ENCODE peak calls at places on chromosomes 2 and 18, in seven cellular contexts. One of them, this sample, is unnamed.

GRCh38 chr18:40810371-40810770 is 1144.7 kb upstream of the PIK3C3 start:
- DNase-seq in suprapubic skin: no peak
- DNase-seq in lower lobe of right lung: no peak
- DNase-seq in brain microvascular endothelial cell: no peak
- DNase-seq in chondrocyte: no peak
- DNase-seq in astrocyte of the spinal cord: peak; percentile 6
- DNase-seq in coronary artery: no peak
- DNase-seq in this sample: no peak

GRCh38 chr2:240213226-240213475 is 72.7 kb upstream of the OTOS start:
- DNase-seq in coronary artery: no peak
- DNase-seq in chondrocyte: no peak
- DNase-seq in astrocyte of the spinal cord: no peak
- DNase-seq in lower lobe of right lung: peak; percentile 73
- DNase-seq in suprapubic skin: peak; percentile 16
- DNase-seq in brain microvascular endothelial cell: no peak
- DNase-seq in this sample: no peak

GRCh38 chr2:45329045-45329677 is 281.9 kb downstream of the SRBD1 start:
- DNase-seq in astrocyte of the spinal cord: peak; percentile 30
- DNase-seq in lower lobe of right lung: no peak
- DNase-seq in chondrocyte: no peak
- DNase-seq in suprapubic skin: no peak
- DNase-seq in coronary artery: no peak
- DNase-seq in brain microvascular endothelial cell: peak; percentile 58
- DNase-seq in this sample: no peak

GRCh38 chr2:43464546-43464945 is 131.3 kb downstream of the THADA start:
- DNase-seq in suprapubic skin: peak; percentile 73
- DNase-seq in brain microvascular endothelial cell: peak; percentile 36
- DNase-seq in coronary artery: no peak
- DNase-seq in astrocyte of the spinal cord: no peak
- DNase-seq in lower lobe of right lung: no peak
- DNase-seq in chondrocyte: no peak
- DNase-seq in this sample: peak; percentile 70

GRCh38 chr2:196324212-196324611 is 152.8 kb upstream of the STK17B start:
- DNase-seq in brain microvascular endothelial cell: no peak
- DNase-seq in lower lobe of right lung: no peak
- DNase-seq in suprapubic skin: no peak
- DNase-seq in chondrocyte: no peak
- DNase-seq in coronary artery: no peak
- DNase-seq in astrocyte of the spinal cord: no peak
- DNase-seq in this sample: no peak

GRCh38 chr18:59878644-59879043 is 21.2 kb upstream of the PMAIP1 start:
- DNase-seq in coronary artery: no peak
- DNase-seq in suprapubic skin: no peak
- DNase-seq in lower lobe of right lung: no peak
- DNase-seq in chondrocyte: no peak
- DNase-seq in astrocyte of the spinal cord: peak; percentile 19
- DNase-seq in brain microvascular endothelial cell: no peak
- DNase-seq in this sample: no peak

GRCh38 chr2:74497777-74498499 is 1.5 kb downstream of the LBX2 start:
- DNase-seq in astrocyte of the spinal cord: no peak
- DNase-seq in coronary artery: peak; percentile 72
- DNase-seq in chondrocyte: no peak
- DNase-seq in suprapubic skin: peak; percentile 69
- DNase-seq in lower lobe of right lung: peak; percentile 59
- DNase-seq in brain microvascular endothelial cell: no peak
- DNase-seq in this sample: no peak

GRCh38 chr2:86044045-86044444 is 61.6 kb downstream of the POLR1A start:
- DNase-seq in lower lobe of right lung: no peak
- DNase-seq in suprapubic skin: peak; percentile 58
- DNase-seq in astrocyte of the spinal cord: no peak
- DNase-seq in coronary artery: no peak
- DNase-seq in brain microvascular endothelial cell: no peak
- DNase-seq in chondrocyte: peak; percentile 63
- DNase-seq in this sample: peak; percentile 44

GRCh38 chr2:224401641-224402342 is at the start of gene FAM124B:
- DNase-seq in suprapubic skin: no peak
- DNase-seq in brain microvascular endothelial cell: peak; percentile 70
- DNase-seq in lower lobe of right lung: peak; percentile 66
- DNase-seq in astrocyte of the spinal cord: peak; percentile 72
- DNase-seq in chondrocyte: no peak
- DNase-seq in coronary artery: no peak
- DNase-seq in this sample: peak; percentile 86

GRCh38 chr2:17976871-17977746 is 98.6 kb downstream of the KCNS3 start:
- DNase-seq in lower lobe of right lung: no peak
- DNase-seq in suprapubic skin: peak; percentile 61
- DNase-seq in astrocyte of the spinal cord: peak; percentile 99
- DNase-seq in chondrocyte: no peak
- DNase-seq in coronary artery: no peak
- DNase-seq in brain microvascular endothelial cell: peak; percentile 97
- DNase-seq in this sample: no peak

GRCh38 chr18:63848159-63848558 is 39.3 kb upstream of the SERPINB2 start:
- DNase-seq in astrocyte of the spinal cord: peak; percentile 72
- DNase-seq in lower lobe of right lung: no peak
- DNase-seq in brain microvascular endothelial cell: peak; percentile 46
- DNase-seq in coronary artery: no peak
- DNase-seq in suprapubic skin: no peak
- DNase-seq in chondrocyte: no peak
- DNase-seq in this sample: no peak

GRCh38 chr2:20411361-20411894 is 35.4 kb upstream of the RHOB start:
- DNase-seq in lower lobe of right lung: peak; percentile 93
- DNase-seq in astrocyte of the spinal cord: peak; percentile 78
- DNase-seq in brain microvascular endothelial cell: peak; percentile 84
- DNase-seq in suprapubic skin: peak; percentile 93
- DNase-seq in coronary artery: peak; percentile 86
- DNase-seq in chondrocyte: no peak
- DNase-seq in this sample: peak; percentile 92

GRCh38 chr2:148989882-148990493 is 48.5 kb upstream of the LYPD6B start:
- DNase-seq in coronary artery: no peak
- DNase-seq in brain microvascular endothelial cell: peak; percentile 78
- DNase-seq in chondrocyte: no peak
- DNase-seq in suprapubic skin: no peak
- DNase-seq in lower lobe of right lung: no peak
- DNase-seq in astrocyte of the spinal cord: peak; percentile 82
- DNase-seq in this sample: no peak

GRCh38 chr18:28039078-28039477 is 137.9 kb downstream of the CDH2 start:
- DNase-seq in brain microvascular endothelial cell: peak; percentile 80
- DNase-seq in chondrocyte: no peak
- DNase-seq in lower lobe of right lung: no peak
- DNase-seq in coronary artery: no peak
- DNase-seq in astrocyte of the spinal cord: peak; percentile 55
- DNase-seq in suprapubic skin: no peak
- DNase-seq in this sample: no peak

GRCh38 chr2:112995346-112995920 is 9.8 kb upstream of the IL36A start:
- DNase-seq in coronary artery: no peak
- DNase-seq in chondrocyte: no peak
- DNase-seq in brain microvascular endothelial cell: no peak
- DNase-seq in astrocyte of the spinal cord: no peak
- DNase-seq in suprapubic skin: no peak
- DNase-seq in lower lobe of right lung: no peak
- DNase-seq in this sample: no peak

GRCh38 chr2:142310530-142310929 is 179.7 kb upstream of the LRP1B start:
- DNase-seq in astrocyte of the spinal cord: no peak
- DNase-seq in brain microvascular endothelial cell: no peak
- DNase-seq in coronary artery: no peak
- DNase-seq in chondrocyte: no peak
- DNase-seq in lower lobe of right lung: no peak
- DNase-seq in suprapubic skin: no peak
- DNase-seq in this sample: no peak

GRCh38 chr2:182447843-182448242 is 21.0 kb upstream of the PDE1A start:
- DNase-seq in suprapubic skin: no peak
- DNase-seq in coronary artery: no peak
- DNase-seq in brain microvascular endothelial cell: peak; percentile 83
- DNase-seq in lower lobe of right lung: no peak
- DNase-seq in chondrocyte: no peak
- DNase-seq in astrocyte of the spinal cord: peak; percentile 37
- DNase-seq in this sample: no peak

GRCh38 chr2:68660658-68661057 is 17.3 kb downstream of the PROKR1 start:
- DNase-seq in astrocyte of the spinal cord: no peak
- DNase-seq in brain microvascular endothelial cell: no peak
- DNase-seq in coronary artery: no peak
- DNase-seq in lower lobe of right lung: no peak
- DNase-seq in chondrocyte: no peak
- DNase-seq in suprapubic skin: no peak
- DNase-seq in this sample: no peak

GRCh38 chr2:217077841-217078407 is 218.1 kb upstream of the TNP1 start:
- DNase-seq in coronary artery: no peak
- DNase-seq in lower lobe of right lung: no peak
- DNase-seq in suprapubic skin: no peak
- DNase-seq in brain microvascular endothelial cell: no peak
- DNase-seq in chondrocyte: no peak
- DNase-seq in astrocyte of the spinal cord: no peak
- DNase-seq in this sample: no peak

GRCh38 chr2:11337909-11338308 is 6.5 kb downstream of the ROCK2 start:
- DNase-seq in chondrocyte: no peak
- DNase-seq in suprapubic skin: no peak
- DNase-seq in coronary artery: no peak
- DNase-seq in lower lobe of right lung: no peak
- DNase-seq in brain microvascular endothelial cell: no peak
- DNase-seq in astrocyte of the spinal cord: no peak
- DNase-seq in this sample: no peak

GRCh38 chr2:25331686-25332365 is 9.9 kb downstream of the DNMT3A start:
- DNase-seq in lower lobe of right lung: no peak
- DNase-seq in chondrocyte: no peak
- DNase-seq in suprapubic skin: no peak
- DNase-seq in brain microvascular endothelial cell: no peak
- DNase-seq in coronary artery: no peak
- DNase-seq in astrocyte of the spinal cord: no peak
- DNase-seq in this sample: no peak

DNA sequence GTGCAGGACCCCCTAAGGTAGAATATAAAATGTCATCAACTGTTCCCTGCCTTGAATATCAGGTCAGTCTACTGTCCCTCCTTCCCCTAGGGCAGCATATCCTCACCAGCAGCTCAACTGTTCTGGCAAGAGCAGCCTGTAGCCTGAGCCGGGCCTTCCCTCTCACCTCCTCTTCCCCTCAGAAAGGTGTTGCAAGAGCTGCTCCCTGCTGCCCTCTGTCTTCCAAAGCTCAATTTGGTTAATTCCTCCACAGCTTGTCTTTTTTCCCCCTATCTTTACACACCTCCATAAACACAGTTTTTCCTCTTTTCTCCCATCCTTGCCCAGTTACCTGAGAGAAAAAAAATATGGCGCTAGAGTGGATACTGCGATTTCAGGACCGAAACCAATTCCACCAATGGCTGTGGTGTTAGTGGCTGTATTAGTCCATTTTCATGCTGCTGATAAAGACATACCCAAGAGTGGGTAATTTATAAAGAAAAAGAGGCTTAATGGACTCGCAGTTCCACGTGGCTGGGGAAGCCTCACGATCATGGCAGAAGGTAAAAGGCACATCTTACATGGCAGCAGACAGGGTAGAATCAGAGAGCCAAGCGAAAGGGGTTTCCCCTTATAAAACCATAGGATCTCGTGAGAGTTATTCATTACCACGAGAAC is 184.7 kb downstream of the MREG start:
- DNase-seq in lower lobe of right lung: peak; percentile 79
- DNase-seq in brain microvascular endothelial cell: peak; percentile 61
- DNase-seq in chondrocyte: no peak
- DNase-seq in astrocyte of the spinal cord: peak; percentile 63
- DNase-seq in suprapubic skin: no peak
- DNase-seq in coronary artery: no peak
- DNase-seq in this sample: peak; percentile 69
- TF ChIP-seq CTCF in lower lobe of right lung: peak; percentile 61
- TF ChIP-seq CTCF in brain microvascular endothelial cell: peak; percentile 85
- TF ChIP-seq CTCF in chondrocyte: peak; percentile 80
- TF ChIP-seq CTCF in astrocyte of the spinal cord: peak; percentile 62
- TF ChIP-seq CTCF in suprapubic skin: no peak
- TF ChIP-seq CTCF in coronary artery: peak; percentile 36
- TF ChIP-seq CTCF in this sample: peak; percentile 62

DNA sequence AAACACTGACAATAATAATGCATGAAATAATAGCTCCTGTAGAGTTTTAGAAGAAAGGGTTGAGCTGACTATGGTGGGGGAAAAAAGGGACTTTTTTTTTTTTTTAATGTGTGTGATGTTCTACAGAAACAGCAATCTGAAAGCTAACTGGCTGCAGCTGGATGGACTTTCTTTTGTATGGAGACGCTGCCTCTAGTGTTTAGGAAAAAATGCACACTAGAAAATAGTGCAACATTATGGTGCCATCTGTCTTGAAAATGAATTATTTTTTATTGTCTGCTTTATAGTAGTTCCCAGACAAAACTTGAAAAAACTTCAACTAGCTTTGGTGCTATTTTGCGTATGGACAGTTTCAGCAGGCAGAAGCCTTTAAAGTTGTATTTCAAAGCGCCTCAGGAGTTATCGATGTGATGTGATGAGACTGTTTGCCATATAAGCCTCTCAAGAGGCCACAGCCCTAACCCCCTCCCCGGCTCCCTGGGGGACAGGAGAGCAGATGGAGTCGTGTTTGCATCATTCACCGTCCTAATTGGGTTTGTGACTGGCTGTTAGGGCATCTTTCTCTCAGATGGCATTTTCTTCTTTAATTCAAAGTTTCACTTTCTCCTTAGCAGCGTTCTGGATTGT is 86.9 kb downstream of the LTBP1 start:
- DNase-seq in coronary artery: no peak
- DNase-seq in suprapubic skin: no peak
- DNase-seq in brain microvascular endothelial cell: peak; percentile 52
- DNase-seq in lower lobe of right lung: no peak
- DNase-seq in astrocyte of the spinal cord: peak; percentile 75
- DNase-seq in chondrocyte: no peak
- DNase-seq in this sample: no peak
- TF ChIP-seq CTCF in coronary artery: peak; percentile 19
- TF ChIP-seq CTCF in suprapubic skin: peak; percentile 27
- TF ChIP-seq CTCF in brain microvascular endothelial cell: peak; percentile 58
- TF ChIP-seq CTCF in lower lobe of right lung: peak; percentile 35
- TF ChIP-seq CTCF in astrocyte of the spinal cord: peak; percentile 49
- TF ChIP-seq CTCF in chondrocyte: peak; percentile 89
- TF ChIP-seq CTCF in this sample: peak; percentile 40

DNA sequence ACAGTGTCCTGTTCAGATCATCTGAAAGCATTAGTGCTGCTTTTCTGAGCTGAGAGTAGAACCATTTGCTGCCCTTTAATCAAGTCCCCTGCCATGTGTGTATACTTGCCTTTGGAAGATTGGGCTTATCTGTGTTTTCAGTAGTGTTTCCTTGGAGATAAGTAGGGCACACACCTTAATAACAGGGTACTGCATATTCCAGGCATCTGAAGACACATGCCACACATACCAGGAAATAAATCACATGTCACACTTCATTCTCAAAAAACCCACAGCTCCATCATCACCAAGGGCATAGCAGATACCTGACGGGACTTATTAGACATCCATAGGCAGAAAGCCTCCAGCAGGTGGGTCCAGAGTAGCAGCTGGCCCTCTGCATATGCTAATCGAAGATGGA is 157.4 kb downstream of the SOX11 start:
- DNase-seq in suprapubic skin: no peak
- DNase-seq in astrocyte of the spinal cord: no peak
- DNase-seq in coronary artery: no peak
- DNase-seq in chondrocyte: no peak
- DNase-seq in brain microvascular endothelial cell: no peak
- DNase-seq in lower lobe of right lung: no peak
- DNase-seq in this sample: no peak
- TF ChIP-seq CTCF in suprapubic skin: no peak
- TF ChIP-seq CTCF in astrocyte of the spinal cord: no peak
- TF ChIP-seq CTCF in coronary artery: no peak
- TF ChIP-seq CTCF in chondrocyte: no peak
- TF ChIP-seq CTCF in brain microvascular endothelial cell: no peak
- TF ChIP-seq CTCF in lower lobe of right lung: no peak
- TF ChIP-seq CTCF in this sample: no peak

GRCh38 chr18:52174220-52174619 is 165.8 kb upstream of the DCC start:
- DNase-seq in chondrocyte: no peak
- DNase-seq in lower lobe of right lung: no peak
- DNase-seq in coronary artery: no peak
- DNase-seq in astrocyte of the spinal cord: no peak
- DNase-seq in suprapubic skin: no peak
- DNase-seq in brain microvascular endothelial cell: no peak
- DNase-seq in this sample: no peak

GRCh38 chr18:52175406-52175805 is 164.6 kb upstream of the DCC start:
- DNase-seq in coronary artery: no peak
- DNase-seq in chondrocyte: no peak
- DNase-seq in astrocyte of the spinal cord: no peak
- DNase-seq in brain microvascular endothelial cell: no peak
- DNase-seq in suprapubic skin: no peak
- DNase-seq in lower lobe of right lung: no peak
- DNase-seq in this sample: no peak
- TF ChIP-seq CTCF in coronary artery: no peak
- TF ChIP-seq CTCF in chondrocyte: no peak
- TF ChIP-seq CTCF in astrocyte of the spinal cord: no peak
- TF ChIP-seq CTCF in brain microvascular endothelial cell: no peak
- TF ChIP-seq CTCF in suprapubic skin: no peak
- TF ChIP-seq CTCF in lower lobe of right lung: no peak
- TF ChIP-seq CTCF in this sample: no peak